ENCODE peak calls at places on chromosomes 11 and 22, in seven cellular contexts. X is A549, H is HepG2, T is transverse colon, O is K562, L is tibial nerve, D is H1. K is an unnamed sample.

GRCh38 chr11:9280655-9281301 is 15.6 kb upstream of the DENND5A start:
- DNase-seq in X (no peak), H (no peak), T (peak), O (peak), L (no peak), D (peak), K (no peak)

GRCh38 chr11:17985517-17985916 is 27.3 kb downstream of the SERGEF start:
- DNase-seq in X (no peak), H (peak), T (no peak), O (no peak), L (no peak), D (no peak), K (no peak)

GRCh38 chr11:126061707-126062678 is 673 bp downstream of the CDON start:
- DNase-seq in X (peak), H (peak), T (peak), O (peak), L (no peak), D (peak), K (no peak)

GRCh38 chr11:20112291-20113146 is 47.8 kb downstream of the DBX1 start:
- DNase-seq in X (peak), H (no peak), T (peak), O (peak), L (no peak), D (no peak), K (peak)

GRCh38 chr11:134240592-134240991 is 12.6 kb downstream of the THYN1 start:
- DNase-seq in X (no peak), H (no peak), T (no peak), O (no peak), L (no peak), D (no peak), K (no peak)

GRCh38 chr11:9849384-9849783 is 185.5 kb downstream of the SWAP70 start:
- DNase-seq in X (no peak), H (no peak), T (no peak), O (no peak), L (no peak), D (no peak), K (no peak)

GRCh38 chr11:429931-430456 is 11.8 kb downstream of the ANO9 start:
- DNase-seq in X (peak), H (no peak), T (no peak), O (no peak), L (no peak), D (peak), K (no peak)

GRCh38 chr11:118640332-118641154 is 33.1 kb downstream of the PHLDB1 start:
- DNase-seq in X (no peak), H (no peak), T (no peak), O (no peak), L (no peak), D (no peak), K (no peak)

GRCh38 chr11:130785376-130786110 is 130.7 kb downstream of the SNX19 start:
- DNase-seq in X (peak), H (no peak), T (no peak), O (peak), L (no peak), D (no peak), K (no peak)

GRCh38 chr22:33274214-33274828 is 216.1 kb upstream of the SYN3 start:
- DNase-seq in X (peak), H (peak), T (peak), O (peak), L (no peak), D (peak), K (no peak)

GRCh38 chr11:44484211-44484610 is 81.3 kb upstream of the CD82 start:
- DNase-seq in X (peak), H (peak), T (no peak), O (peak), L (no peak), D (no peak), K (no peak)

GRCh38 chr22:30858976-30859713 is 109.4 kb downstream of the MORC2 start:
- DNase-seq in X (no peak), H (no peak), T (no peak), O (no peak), L (no peak), D (no peak), K (no peak)

GRCh38 chr22:23144926-23145906 is at the start of gene RAB36:
- DNase-seq in X (peak), H (peak), T (peak), O (peak), L (peak), D (peak), K (peak)

GRCh38 chr11:102341844-102342318 is 5.1 kb upstream of the BIRC2 start:
- DNase-seq in X (peak), H (peak), T (peak), O (peak), L (peak), D (peak), K (peak)

GRCh38 chr11:103395612-103396011 is 286.4 kb downstream of the DYNC2H1 start:
- DNase-seq in X (peak), H (peak), T (no peak), O (no peak), L (no peak), D (no peak), K (no peak)

GRCh38 chr11:102408339-102408738 is 44.2 kb downstream of the TMEM123 start:
- DNase-seq in X (no peak), H (no peak), T (no peak), O (no peak), L (no peak), D (no peak), K (no peak)

GRCh38 chr11:97445561-97445960 is 1055.7 kb downstream of the JRKL start:
- DNase-seq in X (no peak), H (no peak), T (no peak), O (no peak), L (no peak), D (no peak), K (no peak)

GRCh38 chr22:36155702-36156101 is 4.9 kb downstream of the APOL3 start:
- DNase-seq in X (no peak), H (peak), T (peak), O (peak), L (peak), D (no peak), K (peak)

GRCh38 chr11:28674432-28675076 is 566.4 kb downstream of the METTL15 start:
- DNase-seq in X (peak), H (no peak), T (no peak), O (peak), L (no peak), D (peak), K (no peak)

GRCh38 chr11:11787305-11788066 is 54.3 kb upstream of the USP47 start:
- DNase-seq in X (peak), H (peak), T (peak), O (peak), L (peak), D (peak), K (peak)

GRCh38 chr11:34050536-34050935 is 995 bp upstream of the CAPRIN1 start:
- DNase-seq in X (no peak), H (no peak), T (no peak), O (no peak), L (no peak), D (no peak), K (no peak)

GRCh38 chr11:73191151-73191550 is 26.9 kb upstream of the P2RY2 start:
- DNase-seq in X (no peak), H (no peak), T (no peak), O (no peak), L (no peak), D (no peak), K (peak)

GRCh38 chr11:73194034-73194507 is 24.0 kb upstream of the P2RY2 start:
- DNase-seq in X (no peak), H (no peak), T (peak), O (no peak), L (no peak), D (no peak), K (no peak)

GRCh38 chr11:73190557-73190885 is 27.6 kb upstream of the P2RY2 start:
- DNase-seq in X (no peak), H (no peak), T (no peak), O (no peak), L (no peak), D (no peak), K (no peak)

GRCh38 chr11:73193251-73194033 is 24.6 kb upstream of the P2RY2 start:
- DNase-seq in X (no peak), H (no peak), T (peak), O (no peak), L (no peak), D (no peak), K (no peak)

GRCh38 chr11:73192272-73192671 is 25.8 kb upstream of the P2RY2 start:
- DNase-seq in X (no peak), H (no peak), T (no peak), O (no peak), L (no peak), D (no peak), K (no peak)
- TF ChIP-seq EP300 in X (no peak), H (no peak), T (no peak), O (no peak), L (no peak), D (no peak), K (no peak)

GRCh38 chr22:17627961-17628303 is 617 bp downstream of the ATP6V1E1 start:
- DNase-seq in X (no peak), H (no peak), T (no peak), O (no peak), L (no peak), D (no peak), K (no peak)

GRCh38 chr22:17629167-17629489 is 579 bp upstream of the ATP6V1E1 start:
- DNase-seq in X (no peak), H (no peak), T (no peak), O (no peak), L (no peak), D (no peak), K (no peak)

GRCh38 chr22:17631076-17631565 is 2.6 kb upstream of the ATP6V1E1 start:
- DNase-seq in X (no peak), H (no peak), T (peak), O (no peak), L (no peak), D (no peak), K (no peak)

GRCh38 chr22:17629646-17630045 is 1.1 kb upstream of the ATP6V1E1 start:
- DNase-seq in X (no peak), H (no peak), T (no peak), O (no peak), L (no peak), D (no peak), K (no peak)

GRCh38 chr22:17628304-17629166 is at the start of gene ATP6V1E1:
- DNase-seq in X (peak), H (peak), T (peak), O (peak), L (peak), D (peak), K (peak)
- TF ChIP-seq EP300 in X (no peak), H (no peak), T (no peak), O (peak), L (peak), D (no peak), K (no peak)

DNA sequence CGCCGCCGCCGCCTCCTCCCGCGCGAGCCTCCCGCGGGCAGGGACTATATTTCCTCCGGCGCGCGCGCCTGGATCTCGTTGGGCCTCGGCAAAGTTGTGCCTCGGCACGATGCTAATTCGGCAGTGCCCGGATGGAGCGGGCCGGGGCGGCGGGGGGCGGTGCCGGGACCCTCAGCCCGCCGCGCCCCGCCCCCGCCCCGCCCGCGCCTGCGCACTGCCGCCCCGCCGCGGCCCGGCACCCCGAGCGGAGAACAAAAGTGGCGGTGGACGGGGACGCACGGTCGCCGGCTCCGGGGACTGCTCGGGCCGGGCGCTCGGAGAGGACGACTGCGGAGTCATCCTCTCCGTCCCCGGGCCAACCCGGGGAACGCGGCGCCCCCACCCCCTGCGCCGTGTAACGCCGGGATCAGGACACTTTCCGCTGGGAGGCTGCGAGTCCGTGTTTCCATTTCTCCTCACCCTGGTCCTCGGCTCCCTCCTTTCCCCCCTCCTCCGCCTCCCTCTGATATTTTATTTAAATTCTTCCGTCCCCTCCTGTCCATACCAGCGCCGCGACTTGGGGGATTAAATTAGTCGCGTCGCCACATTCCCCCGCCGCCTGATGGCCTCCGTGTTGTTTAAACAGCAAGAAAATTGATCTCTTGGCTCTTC is at the start of gene PHF21B:
- DNase-seq in X (peak), H (no peak), T (no peak), O (peak), L (no peak), D (peak), K (peak)
- TF ChIP-seq EP300 in X (no peak), H (no peak), T (no peak), O (no peak), L (no peak), D (no peak), K (no peak)

GRCh38 chr11:61757213-61757862 is 4.9 kb downstream of the MYRF start:
- DNase-seq in X (no peak), H (no peak), T (no peak), O (no peak), L (no peak), D (no peak), K (no peak)

GRCh38 chr11:61753672-61754071 is 1.2 kb downstream of the MYRF start:
- DNase-seq in X (no peak), H (no peak), T (no peak), O (no peak), L (no peak), D (no peak), K (peak)

GRCh38 chr11:61756147-61756451 is 3.7 kb downstream of the MYRF start:
- DNase-seq in X (no peak), H (no peak), T (no peak), O (no peak), L (no peak), D (no peak), K (no peak)

GRCh38 chr11:61754534-61755482 is 2.4 kb downstream of the MYRF start:
- DNase-seq in X (no peak), H (no peak), T (no peak), O (peak), L (no peak), D (no peak), K (peak)

GRCh38 chr11:61756452-61757212 is 4.2 kb downstream of the MYRF start:
- DNase-seq in X (peak), H (peak), T (peak), O (peak), L (no peak), D (no peak), K (no peak)
- TF ChIP-seq EP300 in X (peak), H (peak), T (no peak), O (no peak), L (no peak), D (no peak), K (no peak)

DNA sequence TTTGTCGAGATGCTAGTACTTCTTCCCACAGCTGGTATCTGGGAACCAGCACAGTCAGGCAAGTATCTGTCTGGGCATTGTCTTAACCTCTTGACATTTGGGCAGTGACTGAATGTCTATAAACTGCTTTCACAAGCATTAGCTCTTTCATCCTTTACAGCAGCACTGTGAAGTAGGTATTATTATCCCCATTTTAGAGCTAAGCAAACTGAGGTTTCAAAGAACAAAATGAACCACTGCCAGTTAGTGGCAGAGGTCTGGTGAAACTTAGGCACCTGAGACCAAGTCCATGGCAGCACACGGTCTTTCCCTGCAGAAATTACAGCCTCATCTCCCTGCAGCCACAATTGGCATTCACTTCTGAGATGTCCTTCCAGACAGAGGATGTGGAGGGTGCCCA is 111.0 kb upstream of the TBCEL start:
- DNase-seq in X (no peak), H (no peak), T (no peak), O (no peak), L (no peak), D (no peak), K (no peak)
- TF ChIP-seq EP300 in X (no peak), H (no peak), T (no peak), O (no peak), L (no peak), D (no peak), K (no peak)

GRCh38 chr22:41948142-41948541 is 1.2 kb upstream of the CENPM start:
- DNase-seq in X (no peak), H (peak), T (no peak), O (no peak), L (no peak), D (no peak), K (no peak)

GRCh38 chr22:41947181-41948080 is 479 bp upstream of the CENPM start:
- DNase-seq in X (no peak), H (no peak), T (no peak), O (peak), L (no peak), D (no peak), K (peak)

GRCh38 chr22:41952713-41953112 is 763 bp downstream of the SMIM45 start:
- DNase-seq in X (no peak), H (no peak), T (no peak), O (no peak), L (no peak), D (no peak), K (no peak)

GRCh38 chr22:41949297-41949965 is 2.5 kb upstream of the CENPM start:
- DNase-seq in X (no peak), H (no peak), T (no peak), O (no peak), L (no peak), D (no peak), K (no peak)

GRCh38 chr22:41951898-41952474 is at the start of gene SMIM45:
- DNase-seq in X (no peak), H (no peak), T (no peak), O (no peak), L (no peak), D (peak), K (no peak)
- TF ChIP-seq EP300 in X (no peak), H (no peak), T (no peak), O (no peak), L (no peak), D (no peak), K (no peak)

K was measured in ovary.